ENCODE peak calls at places on chromosomes 5 and 9, in seven cellular contexts. H is astrocyte; X is caudate nucleus; B is Panc1; P is CD4-positive, alpha-beta T cell; A is dorsolateral prefrontal cortex; U is left ventricle myocardium inferior. R is an unnamed sample.

GRCh38 chr5:58672521-58672920 is 89.6 kb downstream of the RAB3C start:
- DNase-seq in H (no peak), X (no peak), B (no peak), P (no peak), A (no peak), U (no peak), R (no peak)

GRCh38 chr5:129382921-129383672 is 77.0 kb upstream of the ADAMTS19 start:
- DNase-seq in H (peak), X (no peak), B (no peak), P (no peak), A (no peak), U (no peak), R (no peak)

GRCh38 chr9:107342762-107343161 is 59.7 kb downstream of the RAD23B start:
- DNase-seq in H (no peak), X (no peak), B (no peak), P (no peak), A (no peak), U (no peak), R (no peak)

GRCh38 chr5:90548069-90548593 is 10.5 kb upstream of the ADGRV1 start:
- DNase-seq in H (peak), X (no peak), B (no peak), P (no peak), A (no peak), U (no peak), R (no peak)

GRCh38 chr5:139272471-139273321 is 20.8 kb upstream of the MATR3 start:
- DNase-seq in H (peak), X (no peak), B (no peak), P (no peak), A (no peak), U (no peak), R (no peak)

GRCh38 chr5:88550736-88551135 is 282.1 kb upstream of the TMEM161B start:
- DNase-seq in H (no peak), X (no peak), B (no peak), P (no peak), A (no peak), U (no peak), R (no peak)

GRCh38 chr5:81232449-81233079 is 558 bp upstream of the CKMT2 start:
- DNase-seq in H (no peak), X (no peak), B (no peak), P (no peak), A (peak), U (peak), R (peak)

GRCh38 chr5:33772276-33772990 is 119.4 kb downstream of the ADAMTS12 start:
- DNase-seq in H (peak), X (no peak), B (no peak), P (no peak), A (no peak), U (no peak), R (no peak)

GRCh38 chr9:116456490-116457088 is 230.5 kb upstream of the TRIM32 start:
- DNase-seq in H (no peak), X (no peak), B (no peak), P (no peak), A (no peak), U (no peak), R (no peak)

GRCh38 chr9:88418715-88419540 is 30.7 kb downstream of the SPIN1 start:
- DNase-seq in H (peak), X (peak), B (no peak), P (no peak), A (no peak), U (no peak), R (no peak)

GRCh38 chr9:121675969-121676822 is 24.8 kb downstream of the DAB2IP start:
- DNase-seq in H (no peak), X (peak), B (no peak), P (no peak), A (peak), U (peak), R (no peak)

GRCh38 chr5:80713640-80714039 is 58.9 kb upstream of the DHFR start:
- DNase-seq in H (no peak), X (peak), B (no peak), P (no peak), A (no peak), U (no peak), R (no peak)

GRCh38 chr5:39624890-39625289 is 200.1 kb upstream of the DAB2 start:
- DNase-seq in H (no peak), X (no peak), B (no peak), P (no peak), A (no peak), U (no peak), R (no peak)

GRCh38 chr9:110626109-110626829 is 42.3 kb upstream of the MUSK start:
- DNase-seq in H (peak), X (no peak), B (no peak), P (no peak), A (no peak), U (no peak), R (no peak)

GRCh38 chr5:67012241-67012640 is 184.4 kb downstream of the CD180 start:
- DNase-seq in H (peak), X (no peak), B (peak), P (no peak), A (no peak), U (no peak), R (no peak)

GRCh38 chr5:134736173-134736812 is 2.1 kb upstream of the CAMLG start:
- DNase-seq in H (no peak), X (no peak), B (no peak), P (no peak), A (no peak), U (no peak), R (no peak)

GRCh38 chr5:59685806-59686205 is 207.7 kb downstream of the PDE4D start:
- DNase-seq in H (peak), X (no peak), B (no peak), P (no peak), A (no peak), U (no peak), R (no peak)

GRCh38 chr9:136370687-136371530 is 2.6 kb downstream of the CARD9 start:
- DNase-seq in H (peak), X (no peak), B (no peak), P (no peak), A (no peak), U (no peak), R (no peak)

GRCh38 chr5:121525731-121526130 is 326.0 kb upstream of the FTMT start:
- DNase-seq in H (no peak), X (no peak), B (no peak), P (no peak), A (no peak), U (no peak), R (no peak)

GRCh38 chr9:27367175-27367798 is 70.3 kb upstream of the EQTN start:
- DNase-seq in H (no peak), X (no peak), B (no peak), P (no peak), A (no peak), U (no peak), R (no peak)

GRCh38 chr9:69674741-69675438 is 2.7 kb upstream of the APBA1 start:
- DNase-seq in H (peak), X (no peak), B (no peak), P (no peak), A (no peak), U (no peak), R (no peak)

GRCh38 chr5:146243217-146243616 is 39.8 kb downstream of the RBM27 start:
- DNase-seq in H (no peak), X (no peak), B (no peak), P (no peak), A (no peak), U (no peak), R (no peak)
- H3K27ac ChIP-seq in H (no peak), X (no peak), B (no peak), P (no peak), A (no peak), U (no peak), R (no peak)

GRCh38 chr9:6412572-6413364 is at the start of gene UHRF2:
- DNase-seq in H (peak), X (peak), B (peak), P (peak), A (peak), U (peak), R (peak)

GRCh38 chr9:6417186-6417585 is 4.2 kb downstream of the UHRF2 start:
- DNase-seq in H (no peak), X (no peak), B (no peak), P (no peak), A (no peak), U (no peak), R (no peak)

GRCh38 chr9:6414291-6414690 is 1.3 kb downstream of the UHRF2 start:
- DNase-seq in H (peak), X (no peak), B (no peak), P (no peak), A (no peak), U (no peak), R (no peak)

GRCh38 chr9:6413365-6414263 is 615 bp downstream of the UHRF2 start:
- DNase-seq in H (no peak), X (no peak), B (no peak), P (peak), A (peak), U (no peak), R (no peak)

GRCh38 chr9:6415266-6415665 is 2.3 kb downstream of the UHRF2 start:
- DNase-seq in H (no peak), X (no peak), B (no peak), P (no peak), A (no peak), U (no peak), R (no peak)
- H3K27ac ChIP-seq in H (no peak), X (no peak), B (peak), P (no peak), A (no peak), U (peak), R (no peak)

GRCh38 chr9:91187311-91187964 is 174.3 kb downstream of the AUH start:
- DNase-seq in H (no peak), X (no peak), B (no peak), P (no peak), A (no peak), U (no peak), R (peak)

GRCh38 chr9:91188719-91189590 is 172.8 kb downstream of the AUH start:
- DNase-seq in H (no peak), X (no peak), B (no peak), P (no peak), A (no peak), U (no peak), R (no peak)

GRCh38 chr9:91185193-91185886 is 176.4 kb downstream of the AUH start:
- DNase-seq in H (no peak), X (no peak), B (no peak), P (no peak), A (no peak), U (no peak), R (peak)

GRCh38 chr9:91187965-91188344 is 173.8 kb downstream of the AUH start:
- DNase-seq in H (peak), X (no peak), B (no peak), P (no peak), A (no peak), U (no peak), R (peak)

GRCh38 chr9:91186311-91187101 is 175.2 kb downstream of the AUH start:
- DNase-seq in H (peak), X (no peak), B (no peak), P (no peak), A (no peak), U (no peak), R (peak)
- H3K27ac ChIP-seq in H (no peak), X (no peak), B (no peak), P (no peak), A (no peak), U (peak), R (no peak)

GRCh38 chr9:133681658-133682306 is 45.6 kb downstream of the DBH start:
- DNase-seq in H (no peak), X (no peak), B (no peak), P (no peak), A (no peak), U (peak), R (no peak)

GRCh38 chr9:133682961-133683493 is 46.9 kb downstream of the DBH start:
- DNase-seq in H (no peak), X (no peak), B (no peak), P (peak), A (no peak), U (peak), R (no peak)

GRCh38 chr9:133684461-133685361 is 48.5 kb downstream of the DBH start:
- DNase-seq in H (no peak), X (peak), B (no peak), P (no peak), A (peak), U (peak), R (no peak)

GRCh38 chr9:133685653-133686504 is 49.7 kb downstream of the DBH start:
- DNase-seq in H (no peak), X (no peak), B (no peak), P (no peak), A (no peak), U (peak), R (no peak)

DNA sequence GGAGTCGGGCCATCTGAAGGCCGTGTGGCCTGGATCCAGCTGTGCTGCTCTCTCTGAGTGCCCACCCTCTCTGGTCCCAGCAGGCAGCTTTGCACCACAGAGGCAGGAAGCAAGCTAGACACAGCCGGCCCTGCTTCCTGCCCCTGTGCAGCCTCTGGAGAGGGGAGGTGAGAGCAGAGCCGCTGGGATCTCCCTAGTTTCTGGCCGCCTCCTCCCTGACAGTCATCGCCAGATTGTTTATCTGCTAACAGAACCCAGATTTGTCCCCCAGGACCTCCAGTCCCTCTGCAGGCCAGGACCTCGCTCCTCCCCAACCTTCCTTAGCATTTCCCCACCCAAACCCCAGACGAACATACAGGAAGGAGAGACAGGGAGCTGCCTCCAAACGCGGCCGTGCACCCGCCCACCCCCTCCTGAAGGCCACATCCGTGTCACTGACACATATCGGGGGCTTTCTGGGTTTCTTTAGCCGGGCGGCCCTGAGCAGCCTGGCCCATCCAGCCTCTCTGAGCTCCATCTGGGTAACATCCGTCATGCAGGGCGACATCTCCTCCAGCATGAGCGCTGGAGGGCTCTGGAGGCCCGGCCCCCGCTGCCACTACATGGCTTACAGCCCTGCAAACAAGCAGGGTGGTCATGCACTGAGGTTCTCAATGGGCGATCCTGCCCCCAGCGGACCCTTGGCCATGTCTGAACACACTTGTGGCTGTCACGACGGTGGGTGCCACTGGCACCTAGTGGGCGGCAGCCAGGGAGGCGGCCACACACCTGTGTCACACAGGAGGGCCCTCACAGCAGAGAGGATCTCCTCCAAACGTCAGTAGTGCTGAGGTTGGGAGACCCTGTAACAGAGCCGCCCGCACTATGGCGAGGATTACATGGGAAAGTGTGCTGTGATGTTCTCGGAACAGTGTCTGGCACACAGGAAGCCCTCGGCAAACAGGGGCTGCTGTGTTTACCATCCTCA is 47.6 kb downstream of the DBH start:
- DNase-seq in H (no peak), X (no peak), B (no peak), P (peak), A (no peak), U (peak), R (peak)
- H3K27ac ChIP-seq in H (no peak), X (peak), B (no peak), P (peak), A (peak), U (peak), R (peak)

GRCh38 chr9:35179347-35180271 is 17.8 kb downstream of the UNC13B start:
- DNase-seq in H (no peak), X (no peak), B (no peak), P (no peak), A (no peak), U (no peak), R (no peak)
- H3K27ac ChIP-seq in H (no peak), X (no peak), B (no peak), P (no peak), A (no peak), U (no peak), R (no peak)

DNA sequence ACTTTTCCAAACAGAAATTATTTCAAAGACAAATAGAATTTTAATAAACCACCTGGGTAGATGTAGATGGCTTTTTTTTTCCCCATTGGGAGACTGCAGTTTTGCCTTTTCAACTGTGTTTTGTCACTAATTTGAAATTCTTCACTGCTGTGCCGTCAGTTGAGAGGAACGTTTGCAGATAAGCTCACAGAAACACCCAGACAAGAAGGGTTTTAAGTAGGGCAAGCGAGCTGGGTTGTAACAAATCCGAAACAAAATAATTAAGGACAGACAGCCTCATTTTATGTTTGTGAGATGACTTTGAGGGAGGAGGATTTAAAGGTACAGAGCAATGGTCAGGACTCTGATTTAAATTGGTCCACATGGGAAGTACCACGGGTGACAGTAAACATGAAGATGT is 155.1 kb upstream of the NTRK2 start:
- DNase-seq in H (no peak), X (no peak), B (no peak), P (no peak), A (no peak), U (no peak), R (no peak)
- H3K27ac ChIP-seq in H (no peak), X (no peak), B (no peak), P (no peak), A (no peak), U (no peak), R (no peak)

DNA sequence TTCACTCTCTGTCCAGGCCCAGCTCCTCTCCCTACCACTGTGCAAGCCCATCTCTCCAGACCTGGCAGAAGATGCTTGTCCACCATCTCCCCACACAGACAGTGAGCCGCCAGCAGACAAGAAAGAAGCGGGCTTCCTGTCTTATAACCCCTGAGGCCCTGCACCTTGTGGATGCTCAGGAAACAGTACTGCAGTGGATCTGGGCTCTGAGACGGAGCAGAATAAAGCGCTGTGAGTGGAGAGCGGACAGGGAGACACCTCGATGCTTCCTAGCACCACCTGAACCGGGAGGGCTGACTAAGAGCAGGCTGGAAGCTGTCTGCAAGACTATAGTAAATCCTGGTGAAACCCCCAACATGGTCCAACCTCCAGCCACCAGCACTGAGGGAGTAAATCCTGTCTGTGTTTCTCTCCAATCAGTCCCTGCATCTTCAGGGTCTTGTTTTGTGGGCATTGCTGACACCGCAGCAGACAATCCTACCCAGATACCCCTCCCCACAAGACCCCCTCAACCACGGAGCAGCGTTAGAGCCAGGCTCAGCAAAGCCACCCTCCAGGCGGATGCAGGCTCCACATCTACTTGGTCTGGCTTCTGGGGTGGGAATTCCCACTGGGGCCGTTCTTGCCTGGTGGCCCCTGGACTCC is 18.7 kb downstream of the ORM2 start:
- DNase-seq in H (no peak), X (no peak), B (no peak), P (no peak), A (no peak), U (no peak), R (no peak)
- H3K27ac ChIP-seq in H (peak), X (peak), B (no peak), P (peak), A (peak), U (no peak), R (peak)

GRCh38 chr5:172870807-172871431 is 36.9 kb downstream of the ERGIC1 start:
- DNase-seq in H (no peak), X (no peak), B (no peak), P (no peak), A (no peak), U (no peak), R (no peak)
- H3K27ac ChIP-seq in H (peak), X (peak), B (peak), P (no peak), A (peak), U (peak), R (peak)

GRCh38 chr5:150630459-150631325 is 9.8 kb upstream of the SYNPO start:
- DNase-seq in H (no peak), X (no peak), B (no peak), P (no peak), A (no peak), U (peak), R (no peak)

GRCh38 chr5:150631326-150631701 is 9.1 kb upstream of the SYNPO start:
- DNase-seq in H (no peak), X (no peak), B (no peak), P (no peak), A (no peak), U (no peak), R (no peak)

GRCh38 chr5:150627731-150628545 is 12.5 kb upstream of the SYNPO start:
- DNase-seq in H (peak), X (no peak), B (no peak), P (no peak), A (no peak), U (no peak), R (no peak)

GRCh38 chr5:150628936-150629485 is 11.4 kb upstream of the SYNPO start:
- DNase-seq in H (no peak), X (no peak), B (no peak), P (no peak), A (no peak), U (no peak), R (no peak)

GRCh38 chr5:150630016-150630415 is 10.4 kb upstream of the SYNPO start:
- DNase-seq in H (no peak), X (no peak), B (no peak), P (no peak), A (no peak), U (no peak), R (no peak)
- H3K27ac ChIP-seq in H (no peak), X (no peak), B (peak), P (no peak), A (peak), U (peak), R (peak)

R was measured in right atrium auricular region.